ENCODE peak calls at places on chromosomes 7 and 10, in four cellular contexts. P is SK-N-SH, H is GM12878, E is H1. X is an unnamed sample.

GRCh38 chr10:22379059-22379458 is 33.8 kb downstream of the SPAG6 start:
- DNase-seq in P (no peak), H (peak), E (no peak), X (no peak)

GRCh38 chr7:139051655-139052054 is 15.8 kb upstream of the ZC3HAV1L start:
- DNase-seq in H (no peak), E (no peak), P (no peak), X (no peak)

GRCh38 chr10:24711465-24711864 is 12.2 kb downstream of the ARHGAP21 start:
- DNase-seq in H (no peak), P (no peak), E (no peak), X (no peak)

GRCh38 chr7:134611611-134612151 is 35.0 kb upstream of the BPGM start:
- DNase-seq in H (no peak), E (no peak), P (no peak), X (no peak)

GRCh38 chr7:34837316-34837715 is 179.3 kb downstream of the NPSR1 start:
- DNase-seq in H (no peak), E (no peak), P (no peak), X (no peak)

GRCh38 chr10:68110027-68110426 is 739 bp downstream of the MYPN start:
- DNase-seq in E (no peak), H (no peak), P (no peak), X (no peak)

GRCh38 chr10:118564652-118565051 is 30.8 kb downstream of the PRLHR start:
- DNase-seq in E (peak), P (peak), H (no peak), X (no peak)

GRCh38 chr7:6730343-6730633 is 23.5 kb upstream of the ZNF12 start:
- DNase-seq in P (no peak), E (no peak), H (no peak), X (peak)

GRCh38 chr10:1363466-1364121 is 307.4 kb downstream of the WDR37 start:
- DNase-seq in E (peak), H (no peak), P (no peak), X (no peak)

GRCh38 chr10:91287276-91287675 is 66.8 kb downstream of the PCGF5 start:
- DNase-seq in E (no peak), H (no peak), P (no peak), X (no peak)

GRCh38 chr7:69643708-69644445 is 45.6 kb downstream of the AUTS2 start:
- DNase-seq in E (no peak), P (no peak), H (no peak), X (peak)

GRCh38 chr7:19000410-19000809 is 117.0 kb downstream of the TWIST1 start:
- DNase-seq in P (no peak), E (no peak), H (no peak), X (no peak)

GRCh38 chr10:109895095-109895818 is 28.1 kb downstream of the XPNPEP1 start:
- DNase-seq in P (no peak), H (no peak), E (no peak), X (no peak)

GRCh38 chr7:92854501-92855238 is 18.3 kb upstream of the CDK6 start:
- DNase-seq in P (no peak), E (no peak), H (no peak), X (no peak)

GRCh38 chr7:25084826-25085225 is 40.2 kb downstream of the CYCS start:
- DNase-seq in H (no peak), E (no peak), P (no peak), X (no peak)

GRCh38 chr7:82624337-82624736 is 180.8 kb upstream of the CACNA2D1 start:
- DNase-seq in H (no peak), P (no peak), E (no peak), X (no peak)

GRCh38 chr7:154832557-154833138 is 170.3 kb downstream of the PAXIP1 start:
- DNase-seq in H (no peak), P (peak), E (peak), X (peak)

GRCh38 chr7:150737265-150738055 is at the start of gene GIMAP5:
- DNase-seq in H (no peak), P (no peak), E (no peak), X (no peak)

GRCh38 chr7:29957921-29958320 is 31.7 kb downstream of the SCRN1 start:
- DNase-seq in E (no peak), H (no peak), P (peak), X (no peak)

GRCh38 chr7:149854611-149855367 is 16.6 kb downstream of the ZNF862 start:
- DNase-seq in E (peak), P (peak), H (no peak), X (peak)

GRCh38 chr7:66376264-66376945 is 171.3 kb downstream of the TPST1 start:
- DNase-seq in P (peak), H (no peak), E (no peak), X (no peak)

GRCh38 chr10:101054351-101054750 is 7.4 kb upstream of the KAZALD1 start:
- DNase-seq in E (no peak), P (no peak), H (no peak), X (no peak)

GRCh38 chr7:154566877-154567276 is 436.0 kb downstream of the PAXIP1 start:
- DNase-seq in P (no peak), E (no peak), H (no peak), X (no peak)

DNA sequence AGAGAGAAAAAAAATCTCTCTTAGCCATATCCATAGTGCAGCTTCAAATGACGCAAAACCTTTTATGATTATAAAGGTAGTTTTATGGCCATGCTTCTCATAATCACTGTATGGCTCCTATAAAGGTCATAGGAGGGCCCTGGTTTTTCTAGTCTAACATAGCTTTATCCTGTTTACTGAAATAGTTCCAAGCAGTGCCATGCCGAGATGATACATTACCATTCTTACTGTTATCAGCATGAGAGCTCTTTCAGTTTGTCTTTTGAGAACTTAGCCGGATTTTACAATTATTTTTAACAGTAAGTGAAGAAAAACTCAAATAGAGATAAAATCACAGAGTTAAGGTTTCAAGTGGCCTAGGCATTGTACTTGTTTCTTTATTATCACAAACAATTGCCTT is 35.2 kb downstream of the KCND2 start:
- DNase-seq in E (no peak), P (no peak), H (no peak), X (no peak)
- TF ChIP-seq TCF12 in E (no peak), P (no peak), H (no peak), X (no peak)

DNA sequence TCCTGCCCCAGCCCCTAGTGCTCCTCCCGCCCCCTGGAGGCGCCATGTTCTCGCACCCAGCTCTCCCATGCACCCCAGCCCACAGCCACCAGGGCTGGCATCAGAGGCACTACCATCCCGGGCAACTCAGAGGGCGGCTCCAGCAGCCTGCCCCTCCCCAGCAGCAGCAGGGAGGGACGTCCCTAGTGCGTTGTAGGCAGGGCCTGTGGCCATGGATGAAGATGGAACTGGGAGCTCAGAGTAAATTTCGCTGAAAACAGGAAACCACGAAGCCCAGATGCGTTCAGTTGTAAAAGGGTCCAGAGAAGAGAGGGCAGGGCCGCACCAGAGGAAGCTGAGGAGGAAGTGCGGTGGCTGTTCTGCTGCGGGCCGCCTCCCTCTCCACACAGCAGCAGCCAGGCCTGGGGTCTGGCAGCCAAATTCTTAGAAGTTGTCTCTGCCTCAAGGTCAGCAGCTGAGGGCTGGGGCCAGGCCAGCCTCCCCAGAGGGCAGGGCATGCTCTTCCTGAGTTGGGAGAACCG is 24.6 kb downstream of the VSIR start:
- DNase-seq in E (no peak), H (peak), P (peak), X (no peak)
- TF ChIP-seq TCF12 in E (no peak), H (no peak), P (no peak), X (no peak)

GRCh38 chr7:73519867-73520672 is 2.0 kb downstream of the BAZ1B start:
- DNase-seq in E (no peak), H (no peak), P (no peak), X (peak)
- TF ChIP-seq TCF12 in E (no peak), H (no peak), P (no peak), X (no peak)

GRCh38 chr7:944744-945143 is 9.7 kb downstream of the ADAP1 start:
- DNase-seq in E (no peak), P (no peak), H (no peak), X (no peak)

GRCh38 chr7:945147-945555 is 9.3 kb downstream of the ADAP1 start:
- DNase-seq in E (no peak), P (no peak), H (no peak), X (no peak)

GRCh38 chr7:947391-948210 is 6.9 kb downstream of the ADAP1 start:
- DNase-seq in H (no peak), P (peak), E (no peak), X (no peak)

GRCh38 chr7:945556-946255 is 8.8 kb downstream of the ADAP1 start:
- DNase-seq in P (no peak), H (no peak), E (peak), X (no peak)

DNA sequence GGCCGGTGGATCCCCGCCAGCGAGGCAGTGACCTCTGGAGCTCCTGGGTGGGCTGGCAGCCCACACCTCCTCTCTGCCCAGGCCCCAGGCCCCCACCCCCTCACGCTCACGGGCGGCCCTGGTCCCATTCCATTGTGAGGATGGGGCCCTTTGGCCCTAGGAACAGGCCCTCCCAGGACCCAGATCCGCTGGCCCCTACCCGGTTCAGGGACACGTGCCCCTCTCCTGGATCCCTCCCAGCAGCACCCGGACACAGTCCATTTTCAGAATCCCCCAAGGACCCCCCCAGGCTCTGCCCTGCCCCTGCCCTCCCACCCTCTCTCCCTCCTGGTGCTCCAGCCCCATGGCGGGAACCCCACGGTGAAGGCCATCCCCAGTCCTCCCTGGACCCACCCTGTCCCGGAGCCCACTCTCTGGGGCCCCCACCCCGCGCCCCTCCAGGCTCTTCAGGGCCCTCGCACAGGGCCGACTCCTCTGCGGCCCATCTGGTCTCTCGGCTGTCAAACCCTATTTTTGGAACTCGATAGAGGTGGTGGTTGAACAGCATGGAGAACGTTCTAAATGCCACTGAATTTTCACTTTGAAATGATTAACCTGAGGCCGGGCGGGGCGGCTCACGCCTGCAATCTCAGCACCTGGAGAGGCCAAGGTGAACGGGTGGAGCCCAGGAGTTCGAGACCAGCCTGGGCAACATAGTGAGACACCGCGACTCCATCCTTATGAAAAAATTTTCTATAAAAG is 8.1 kb downstream of the ADAP1 start:
- DNase-seq in E (no peak), H (no peak), P (no peak), X (no peak)
- TF ChIP-seq TCF12 in E (no peak), H (no peak), P (no peak), X (no peak)

GRCh38 chr10:6763417-6763816 is 183.3 kb upstream of the PRKCQ start:
- DNase-seq in P (no peak), E (no peak), H (no peak), X (no peak)

GRCh38 chr10:6755891-6756460 is 175.9 kb upstream of the PRKCQ start:
- DNase-seq in E (no peak), P (no peak), H (no peak), X (no peak)

GRCh38 chr10:6757119-6757518 is 177.0 kb upstream of the PRKCQ start:
- DNase-seq in H (no peak), E (no peak), P (no peak), X (no peak)

GRCh38 chr10:6759961-6760360 is 179.9 kb upstream of the PRKCQ start:
- DNase-seq in H (no peak), E (no peak), P (no peak), X (no peak)
- TF ChIP-seq TCF12 in H (no peak), E (no peak), P (no peak), X (no peak)

X was measured in HepG2.